ENCODE peak calls at places on chromosomes 12 and 14, in four cellular contexts. Z, V, H and P are unnamed samples.

GRCh38 chr12:6632026-6632978 is 3.5 kb downstream of the LPAR5 start:
- DNase-seq in Z (no peak), V (no peak), H (no peak), P (no peak)

GRCh38 chr12:1804545-1805332 is 15.6 kb upstream of the LRTM2 start:
- DNase-seq in Z (peak; percentile 87), V (peak; percentile 87), H (peak; percentile 92), P (peak; percentile 92)

GRCh38 chr14:63752449-63753169 is 24.7 kb upstream of the SGPP1 start:
- DNase-seq in Z (peak; percentile 82), V (no peak), H (no peak), P (no peak)

GRCh38 chr14:38125484-38125912 is 82.2 kb upstream of the SSTR1 start:
- DNase-seq in Z (no peak), V (no peak), H (no peak), P (no peak)

GRCh38 chr14:61512508-61512907 is 182.8 kb upstream of the HIF1A start:
- DNase-seq in Z (peak; percentile 88), V (no peak), H (no peak), P (no peak)

GRCh38 chr14:94404561-94404960 is 16.2 kb upstream of the SERPINA1 start:
- DNase-seq in Z (no peak), V (no peak), H (no peak), P (no peak)

GRCh38 chr14:77111021-77111420 is 13.0 kb downstream of the CIPC start:
- DNase-seq in Z (peak; percentile 50), V (no peak), H (no peak), P (no peak)

GRCh38 chr12:112162261-112162790 is 37.0 kb downstream of the TRAFD1 start:
- DNase-seq in Z (no peak), V (no peak), H (peak; percentile 37), P (no peak)

GRCh38 chr12:77742631-77743030 is 88.1 kb upstream of the NAV3 start:
- DNase-seq in Z (no peak), V (no peak), H (no peak), P (no peak)

GRCh38 chr12:108270035-108270840 is 68.9 kb downstream of the CMKLR1 start:
- DNase-seq in Z (no peak), V (no peak), H (no peak), P (no peak)

DNA sequence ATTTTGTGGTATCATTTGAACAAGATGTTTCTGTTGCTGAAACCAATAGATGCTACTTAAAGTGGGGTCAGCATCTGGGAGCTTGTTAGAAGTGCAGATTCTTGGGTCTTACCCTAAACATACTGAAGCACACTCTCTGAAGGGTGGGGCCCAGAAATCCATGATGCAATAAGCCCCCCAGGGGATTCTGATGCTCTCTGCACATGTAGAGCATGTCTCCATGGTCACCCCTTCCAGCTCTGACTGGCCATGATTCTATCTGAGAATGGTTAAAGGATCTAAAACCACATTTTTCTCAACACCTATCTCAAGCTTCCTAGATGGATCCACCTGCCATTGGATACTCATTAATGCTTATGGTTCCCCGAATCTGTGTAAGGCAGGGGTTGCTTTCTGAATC is 20.4 kb downstream of the JDP2 start:
- DNase-seq in Z (no peak), V (no peak), H (no peak), P (no peak)
- H3K4me1 ChIP-seq in Z (peaks cover 16% of the 10 kb centered on the region), V (peaks cover 88% of the 10 kb centered on the region), H (peaks cover 67% of the 10 kb centered on the region), P (peaks cover 74% of the 10 kb centered on the region)

GRCh38 chr14:45028107-45028626 is 55.7 kb upstream of the PRPF39 start:
- DNase-seq in Z (no peak), V (no peak), H (no peak), P (no peak)
- H3K4me1 ChIP-seq in Z (no peaks in the 10 kb centered on the region), V (no peaks in the 10 kb centered on the region), H (no peaks in the 10 kb centered on the region), P (no peaks in the 10 kb centered on the region)

GRCh38 chr14:90601521-90601920 is 204.7 kb downstream of the CALM1 start:
- DNase-seq in Z (no peak), V (no peak), H (no peak), P (no peak)
- H3K4me1 ChIP-seq in Z (no peaks in the 10 kb centered on the region), V (peaks cover 23% of the 10 kb centered on the region), H (no peaks in the 10 kb centered on the region), P (peaks cover 14% of the 10 kb centered on the region)

GRCh38 chr14:95494456-95494855 is 22.0 kb downstream of the SYNE3 start:
- DNase-seq in Z (no peak), V (no peak), H (no peak), P (no peak)

GRCh38 chr14:95495538-95496025 is 20.9 kb downstream of the SYNE3 start:
- DNase-seq in Z (no peak), V (no peak), H (no peak), P (no peak)

GRCh38 chr14:95496111-95496681 is 20.3 kb downstream of the SYNE3 start:
- DNase-seq in Z (peak; percentile 45), V (no peak), H (no peak), P (no peak)

GRCh38 chr14:95493976-95494375 is 22.5 kb downstream of the SYNE3 start:
- DNase-seq in Z (no peak), V (no peak), H (no peak), P (no peak)

GRCh38 chr14:95495093-95495492 is 21.4 kb downstream of the SYNE3 start:
- DNase-seq in Z (no peak), V (no peak), H (no peak), P (no peak)
- H3K4me1 ChIP-seq in Z (peaks cover 30% of the 10 kb centered on the region), V (peaks cover 71% of the 10 kb centered on the region), H (peaks cover 66% of the 10 kb centered on the region), P (no peaks in the 10 kb centered on the region)

GRCh38 chr12:116133149-116133548 is 144.3 kb downstream of the MED13L start:
- DNase-seq in Z (no peak), V (no peak), H (no peak), P (no peak)
- H3K4me1 ChIP-seq in Z (peaks cover 19% of the 10 kb centered on the region), V (peaks cover 91% of the 10 kb centered on the region), H (peaks cover 67% of the 10 kb centered on the region), P (no peaks in the 10 kb centered on the region)